ENCODE peak calls at places on chromosomes 11 and 22, in nine cellular contexts. J, E, P, K, X, Y, T, I and N are unnamed samples.

GRCh38 chr11:62548545-62549335 is 2.1 kb upstream of the AHNAK start:
- DNase-seq in T (peak), J (peak), E (no peak), I (no peak), K (peak), P (peak), X (peak), Y (no peak), N (no peak)

GRCh38 chr11:96337541-96338530 is 5.2 kb downstream of the MAML2 start:
- DNase-seq in E (no peak), Y (peak), X (peak), K (no peak), T (no peak), I (no peak), P (no peak), J (peak), N (no peak)

GRCh38 chr11:11491014-11491413 is 130.8 kb downstream of the GALNT18 start:
- DNase-seq in Y (no peak), E (no peak), X (no peak), I (no peak), K (no peak), P (no peak), J (no peak), T (no peak), N (no peak)

GRCh38 chr11:68843052-68843561 is 1.4 kb upstream of the CPT1A start:
- DNase-seq in Y (no peak), J (peak), X (peak), K (peak), I (no peak), T (no peak), P (no peak), E (no peak), N (no peak)

GRCh38 chr11:59941091-59941490 is 2.9 kb downstream of the OOSP1 start:
- DNase-seq in Y (no peak), J (no peak), I (no peak), P (no peak), E (no peak), K (no peak), T (no peak), X (no peak), N (no peak)

GRCh38 chr11:21484039-21484438 is 708.8 kb upstream of the ANO5 start:
- DNase-seq in P (no peak), Y (no peak), X (no peak), K (no peak), J (no peak), T (no peak), E (no peak), I (no peak), N (no peak)

GRCh38 chr22:37121887-37122591 is 12.5 kb upstream of the TMPRSS6 start:
- DNase-seq in Y (peak), X (peak), I (no peak), P (no peak), E (no peak), T (no peak), J (peak), K (peak), N (no peak)

GRCh38 chr11:64253043-64253442 is 1.7 kb downstream of the PLCB3 start:
- DNase-seq in K (no peak), I (no peak), Y (no peak), E (no peak), P (no peak), T (no peak), X (no peak), J (no peak), N (no peak)

GRCh38 chr11:28089378-28089777 is 18.6 kb downstream of the KIF18A start:
- DNase-seq in X (no peak), J (peak), K (no peak), T (no peak), P (no peak), Y (no peak), E (no peak), I (no peak), N (no peak)

GRCh38 chr11:78336877-78337553 is 80.6 kb downstream of the GAB2 start:
- DNase-seq in T (no peak), J (no peak), K (no peak), X (no peak), P (no peak), I (no peak), E (no peak), Y (no peak), N (no peak)

GRCh38 chr22:43337385-43337784 is 5.8 kb downstream of the SCUBE1 start:
- DNase-seq in I (no peak), X (no peak), P (no peak), T (no peak), Y (no peak), J (no peak), K (no peak), E (no peak), N (no peak)

GRCh38 chr11:44351006-44351660 is 41.2 kb upstream of the ALX4 start:
- DNase-seq in J (no peak), P (no peak), Y (no peak), E (no peak), K (no peak), X (no peak), I (no peak), T (no peak), N (no peak)

GRCh38 chr11:44349328-44349727 is 39.4 kb upstream of the ALX4 start:
- DNase-seq in E (no peak), I (no peak), K (no peak), Y (no peak), T (no peak), J (no peak), X (no peak), P (no peak), N (no peak)

GRCh38 chr11:44348721-44349120 is 38.8 kb upstream of the ALX4 start:
- DNase-seq in Y (no peak), J (no peak), X (no peak), E (no peak), I (no peak), T (no peak), K (no peak), P (no peak), N (no peak)

GRCh38 chr11:44348114-44348513 is 38.2 kb upstream of the ALX4 start:
- DNase-seq in I (no peak), E (no peak), T (no peak), K (no peak), Y (no peak), J (no peak), X (no peak), P (no peak), N (no peak)

DNA sequence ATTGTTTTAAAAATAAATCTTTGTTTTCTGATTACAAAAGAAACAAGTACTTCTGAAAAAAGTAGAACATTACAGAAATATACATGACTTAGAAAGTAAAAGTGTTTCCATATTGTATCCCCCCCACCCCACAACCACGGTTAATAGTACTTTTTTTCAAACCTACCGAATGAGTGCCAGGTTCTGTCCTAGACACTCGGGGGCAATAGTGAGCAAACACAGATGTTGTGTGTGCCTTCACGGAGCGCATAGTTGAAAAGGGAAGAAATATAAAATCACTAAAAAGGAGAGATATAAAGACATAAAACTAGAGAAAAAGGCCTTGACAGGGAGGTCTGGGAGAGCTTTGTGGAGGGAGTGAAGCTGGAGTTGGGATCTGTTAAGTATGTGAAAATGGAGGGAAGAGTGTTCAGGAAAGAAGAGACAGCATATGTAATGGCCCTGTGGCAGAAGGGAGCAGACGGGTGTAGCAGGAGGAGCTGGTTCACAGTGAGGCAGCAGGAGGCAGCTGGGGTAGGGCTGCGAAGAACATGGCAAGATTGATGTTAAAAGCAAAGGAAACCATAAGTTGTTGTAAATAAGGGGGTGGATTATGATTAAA is 42.1 kb upstream of the ALX4 start:
- DNase-seq in I (no peak), Y (no peak), J (no peak), T (peak), P (no peak), X (no peak), E (no peak), K (no peak), N (no peak)
- TF ChIP-seq CTCF in I (no peak), Y (no peak), J (no peak), T (peak), P (no peak), X (no peak), E (peak), K (no peak), N (peak)

DNA sequence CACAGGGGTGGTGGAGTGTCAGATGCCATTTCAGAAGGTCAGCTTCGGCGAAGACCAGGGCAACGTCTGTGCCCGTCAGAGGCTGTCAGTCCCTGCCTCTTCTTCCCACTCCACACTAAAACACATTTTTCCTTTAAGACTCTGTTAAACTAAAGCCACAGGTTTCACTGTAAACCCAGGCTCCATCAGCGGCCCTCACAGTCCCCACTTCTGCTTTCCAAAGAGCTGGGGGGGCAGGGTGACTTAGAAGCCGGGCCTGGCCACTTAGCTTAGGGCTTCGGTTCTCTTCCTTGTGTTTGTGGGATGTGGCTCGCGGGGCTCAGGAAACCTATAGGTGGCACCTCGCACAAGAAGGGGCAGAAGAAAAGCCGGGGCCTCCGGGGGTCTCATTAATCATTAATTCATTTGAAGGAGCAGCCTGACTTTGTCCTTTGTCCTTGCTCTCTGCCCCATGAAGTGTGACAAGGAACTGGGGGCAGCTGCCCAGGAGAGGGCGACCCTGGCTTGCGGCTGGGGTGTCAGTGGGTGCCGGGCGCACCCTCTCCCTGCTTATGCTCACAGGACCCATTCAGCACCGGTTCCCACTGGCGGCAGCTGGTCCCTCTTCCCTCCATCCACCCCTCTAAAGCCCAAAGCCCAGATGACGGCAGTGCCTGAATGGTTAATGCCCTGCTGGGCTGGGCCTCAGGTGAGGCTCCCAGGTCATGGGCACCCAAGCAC is 4.1 kb downstream of the SLC25A45 start:
- DNase-seq in I (no peak), P (no peak), Y (no peak), E (no peak), T (no peak), K (peak), X (no peak), J (no peak), N (no peak)
- TF ChIP-seq CTCF in I (no peak), P (no peak), Y (no peak), E (peak), T (peak), K (no peak), X (no peak), J (no peak), N (no peak)

DNA sequence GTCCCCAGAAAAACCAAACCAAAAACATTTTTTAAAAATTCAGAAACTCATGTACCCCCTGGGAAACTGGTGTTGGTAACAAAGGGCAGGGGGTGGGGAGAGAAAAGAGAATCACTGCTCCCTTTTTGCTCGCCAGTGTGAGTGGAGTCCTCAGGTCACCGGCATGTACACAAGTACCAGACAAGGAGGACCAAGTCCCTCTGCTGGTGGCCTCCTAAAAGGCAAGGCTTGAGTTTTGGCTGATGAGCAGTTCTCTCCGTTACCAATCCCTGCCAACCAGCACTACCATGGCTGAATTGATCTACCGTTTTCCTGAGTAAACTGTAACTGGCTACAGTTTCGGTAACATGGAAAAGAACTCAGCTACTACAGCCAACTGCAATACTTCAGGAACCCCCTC is 22.0 kb downstream of the APOL5 start:
- DNase-seq in I (no peak), X (no peak), P (peak), J (peak), Y (no peak), E (no peak), T (no peak), K (no peak), N (no peak)
- TF ChIP-seq CTCF in I (peak), X (no peak), P (peak), J (no peak), Y (peak), E (peak), T (peak), K (no peak), N (peak)

GRCh38 chr11:18012906-18013781 is at the start of gene SERGEF:
- DNase-seq in J (peak), E (peak), P (peak), I (peak), T (peak), K (peak), Y (peak), X (peak), N (peak)
- TF ChIP-seq CTCF in J (no peak), E (peak), P (no peak), I (no peak), T (no peak), K (no peak), Y (peak), X (no peak), N (peak)

DNA sequence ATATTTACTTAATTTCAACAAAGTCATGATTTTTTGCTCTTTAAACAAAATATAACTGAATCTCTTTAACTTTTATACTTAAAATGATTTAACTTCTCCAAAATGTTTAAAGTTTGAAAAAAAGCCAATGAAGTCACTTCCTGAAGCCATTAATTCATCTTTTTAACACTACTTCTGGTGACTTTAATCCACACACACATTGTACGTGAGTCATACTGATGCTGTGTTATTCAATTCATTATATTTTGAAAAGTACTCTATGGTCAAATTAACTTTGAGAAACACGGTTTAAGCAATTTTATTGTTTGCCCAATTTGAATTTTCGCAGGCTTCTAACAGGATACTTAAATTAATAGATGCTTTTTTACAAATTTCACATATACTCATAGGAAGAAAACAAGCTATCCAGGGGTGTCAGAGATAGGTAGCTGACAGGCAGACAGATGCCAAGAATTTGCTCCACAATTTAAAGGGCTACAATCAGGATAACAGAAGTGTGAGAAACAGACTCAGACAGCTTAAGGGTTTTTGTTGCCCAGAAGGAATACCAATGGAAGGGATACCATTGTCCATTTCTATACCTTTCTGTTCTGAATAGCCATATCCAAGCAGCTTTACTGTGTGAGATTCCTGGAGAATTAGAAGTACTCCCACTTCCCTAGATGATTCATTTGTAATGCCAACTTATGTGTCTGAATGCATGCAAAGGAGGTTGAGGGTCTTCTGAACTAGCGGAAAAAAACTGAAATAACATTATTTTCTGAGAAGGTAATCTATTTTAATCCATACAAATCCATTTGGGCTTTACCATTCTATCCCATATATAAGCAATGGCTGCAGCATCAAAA is 118.4 kb downstream of the RBFOX2 start:
- DNase-seq in J (no peak), T (no peak), K (no peak), E (no peak), I (no peak), X (no peak), P (no peak), Y (no peak), N (no peak)
- TF ChIP-seq CTCF in J (no peak), T (no peak), K (no peak), E (no peak), I (no peak), X (no peak), P (no peak), Y (no peak), N (no peak)

GRCh38 chr22:46119729-46120419 is 30.5 kb upstream of the PPARA start:
- DNase-seq in Y (peak), I (peak), T (no peak), K (no peak), J (peak), E (no peak), P (no peak), X (no peak), N (no peak)
- TF ChIP-seq CTCF in Y (peak), I (peak), T (no peak), K (no peak), J (peak), E (no peak), P (no peak), X (no peak), N (no peak)

DNA sequence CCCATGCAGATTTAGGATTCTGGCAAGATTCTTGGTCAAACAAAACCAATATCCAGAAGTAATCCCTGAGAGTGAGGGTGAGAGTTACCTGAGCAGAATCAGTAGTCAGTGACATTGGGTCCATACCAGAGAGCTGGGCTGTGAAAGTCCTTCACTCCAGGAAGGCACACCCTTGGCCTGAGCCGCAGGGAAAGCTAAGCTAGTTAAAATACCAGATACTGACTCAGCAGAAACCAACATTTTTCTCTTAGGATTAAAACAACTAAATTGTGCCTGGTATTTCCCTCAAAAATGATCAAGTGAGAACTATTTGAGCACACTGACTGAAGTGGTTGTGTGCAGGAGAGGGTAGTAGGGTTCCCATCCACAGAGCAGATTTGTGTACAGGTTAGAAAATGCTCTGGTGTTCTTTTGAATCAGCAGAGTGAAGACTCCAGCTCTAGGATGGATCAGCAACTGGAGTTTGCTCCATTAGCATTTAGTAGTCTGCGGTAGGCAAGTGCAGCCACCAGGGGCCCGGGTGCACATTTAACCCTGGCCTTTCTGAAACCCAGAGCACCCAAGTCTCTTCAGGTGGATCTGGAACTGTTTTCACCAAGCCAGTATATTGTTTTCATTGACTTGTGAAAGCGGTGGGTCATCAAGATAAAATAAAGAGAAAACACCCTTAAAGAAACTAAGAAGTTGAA is 100.7 kb upstream of the CLPB start:
- DNase-seq in X (no peak), E (no peak), P (no peak), Y (no peak), J (no peak), T (no peak), I (no peak), K (no peak), N (no peak)
- TF ChIP-seq CTCF in X (no peak), E (peak), P (no peak), Y (no peak), J (peak), T (no peak), I (no peak), K (no peak), N (peak)

GRCh38 chr22:48894064-48894671 is 933.5 kb downstream of the BRD1 start:
- DNase-seq in K (no peak), E (no peak), Y (no peak), X (peak), T (peak), J (no peak), P (no peak), I (no peak), N (no peak)
- TF ChIP-seq CTCF in K (no peak), E (peak), Y (no peak), X (no peak), T (no peak), J (no peak), P (no peak), I (no peak), N (peak)

DNA sequence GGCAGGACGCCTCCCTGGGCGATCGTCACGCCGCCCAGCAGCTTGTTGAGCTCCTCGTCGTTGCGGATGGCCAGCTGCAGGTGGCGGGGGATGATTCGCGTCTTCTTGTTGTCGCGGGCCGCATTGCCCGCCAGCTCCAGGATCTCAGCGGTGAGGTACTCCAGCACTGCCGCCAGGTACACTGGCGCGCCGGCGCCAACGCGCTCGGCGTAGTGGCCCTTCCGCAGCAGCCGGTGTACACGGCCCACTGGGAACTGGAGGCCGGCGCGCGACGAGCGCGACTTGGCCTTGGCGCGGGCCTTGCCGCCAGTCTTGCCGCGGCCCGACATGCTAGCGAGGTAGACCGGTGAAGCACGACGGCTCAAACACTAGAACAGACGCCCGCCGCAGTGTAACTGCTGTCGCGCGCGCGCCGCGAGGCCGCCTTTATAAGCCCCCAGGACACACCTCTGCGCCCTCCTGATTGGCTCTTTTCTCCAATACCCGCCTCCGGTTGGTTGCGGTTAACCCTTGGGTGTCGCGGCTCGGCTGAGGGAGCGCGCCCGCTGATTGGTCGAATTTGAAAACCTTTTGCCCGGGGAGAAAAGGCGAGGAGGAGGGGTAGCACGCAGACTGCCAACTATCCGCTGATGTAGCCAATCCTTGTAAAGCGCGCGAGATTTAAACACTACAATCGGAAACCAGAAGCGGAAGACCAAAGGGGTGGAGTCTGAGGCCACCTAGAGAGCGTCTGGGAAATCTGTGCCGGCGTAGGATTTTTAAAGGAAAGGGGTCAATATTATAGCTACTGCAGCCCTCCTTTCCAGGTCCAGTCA is 6.4 kb downstream of the DPAGT1 start:
- DNase-seq in K (peak), I (peak), P (peak), T (peak), X (peak), E (peak), J (peak), Y (peak), N (peak)
- TF ChIP-seq CTCF in K (peak), I (no peak), P (no peak), T (no peak), X (no peak), E (no peak), J (no peak), Y (no peak), N (no peak)